ENCODE peak calls at places on chromosomes 7 and 10, in eight cellular contexts. One of them, this sample, is unnamed. For H3K36me3, the result is how much of the 10 kb centered on the place peaks cover.

GRCh38 chr10:132555648-132556575 is 18.3 kb downstream of the INPP5A start:
- DNase-seq in endothelial cell of umbilical vein: no peak
- DNase-seq in adrenal gland: no peak
- DNase-seq in vagina: no peak
- DNase-seq in GM12878: no peak
- DNase-seq in tibial nerve: no peak
- DNase-seq in suprapubic skin: peak
- DNase-seq in body of pancreas: no peak
- DNase-seq in this sample: no peak

GRCh38 chr7:70698219-70698832 is 433.6 kb upstream of the GALNT17 start:
- DNase-seq in GM12878: no peak
- DNase-seq in adrenal gland: no peak
- DNase-seq in vagina: no peak
- DNase-seq in suprapubic skin: no peak
- DNase-seq in tibial nerve: peak
- DNase-seq in body of pancreas: peak
- DNase-seq in endothelial cell of umbilical vein: peak
- DNase-seq in this sample: no peak

GRCh38 chr7:65840446-65840845 is 32.4 kb upstream of the VKORC1L1 start:
- DNase-seq in adrenal gland: no peak
- DNase-seq in body of pancreas: no peak
- DNase-seq in tibial nerve: no peak
- DNase-seq in suprapubic skin: no peak
- DNase-seq in vagina: no peak
- DNase-seq in GM12878: peak
- DNase-seq in endothelial cell of umbilical vein: no peak
- DNase-seq in this sample: no peak

GRCh38 chr7:131370523-131370968 is 42.9 kb downstream of the MKLN1 start:
- DNase-seq in GM12878: peak
- DNase-seq in vagina: no peak
- DNase-seq in suprapubic skin: no peak
- DNase-seq in adrenal gland: no peak
- DNase-seq in endothelial cell of umbilical vein: no peak
- DNase-seq in body of pancreas: no peak
- DNase-seq in tibial nerve: no peak
- DNase-seq in this sample: no peak

GRCh38 chr10:16923726-16924125 is 106.5 kb upstream of the RSU1 start:
- DNase-seq in suprapubic skin: no peak
- DNase-seq in body of pancreas: no peak
- DNase-seq in vagina: no peak
- DNase-seq in adrenal gland: no peak
- DNase-seq in endothelial cell of umbilical vein: no peak
- DNase-seq in tibial nerve: no peak
- DNase-seq in GM12878: no peak
- DNase-seq in this sample: no peak

GRCh38 chr10:12749760-12750478 is 251.6 kb downstream of the CCDC3 start:
- DNase-seq in adrenal gland: no peak
- DNase-seq in GM12878: no peak
- DNase-seq in endothelial cell of umbilical vein: no peak
- DNase-seq in vagina: no peak
- DNase-seq in tibial nerve: no peak
- DNase-seq in suprapubic skin: no peak
- DNase-seq in body of pancreas: no peak
- DNase-seq in this sample: no peak

GRCh38 chr10:95660283-95660682 is 3.8 kb upstream of the ALDH18A1 start:
- DNase-seq in endothelial cell of umbilical vein: no peak
- DNase-seq in suprapubic skin: no peak
- DNase-seq in GM12878: no peak
- DNase-seq in body of pancreas: no peak
- DNase-seq in adrenal gland: no peak
- DNase-seq in vagina: no peak
- DNase-seq in tibial nerve: no peak
- DNase-seq in this sample: no peak

GRCh38 chr7:28882896-28883470 is 75.1 kb downstream of the TRIL start:
- DNase-seq in tibial nerve: no peak
- DNase-seq in GM12878: no peak
- DNase-seq in endothelial cell of umbilical vein: no peak
- DNase-seq in adrenal gland: no peak
- DNase-seq in vagina: no peak
- DNase-seq in body of pancreas: no peak
- DNase-seq in suprapubic skin: no peak
- DNase-seq in this sample: no peak

GRCh38 chr7:55486172-55486550 is 86.1 kb downstream of the VOPP1 start:
- DNase-seq in adrenal gland: no peak
- DNase-seq in suprapubic skin: peak
- DNase-seq in endothelial cell of umbilical vein: no peak
- DNase-seq in body of pancreas: no peak
- DNase-seq in vagina: no peak
- DNase-seq in GM12878: no peak
- DNase-seq in tibial nerve: no peak
- DNase-seq in this sample: no peak

GRCh38 chr10:26087666-26088065 is 128.9 kb upstream of the GAD2 start:
- DNase-seq in body of pancreas: no peak
- DNase-seq in suprapubic skin: no peak
- DNase-seq in endothelial cell of umbilical vein: no peak
- DNase-seq in tibial nerve: no peak
- DNase-seq in vagina: no peak
- DNase-seq in adrenal gland: no peak
- DNase-seq in GM12878: no peak
- DNase-seq in this sample: no peak

GRCh38 chr7:123718773-123719480 is 29.9 kb downstream of the WASL start:
- DNase-seq in suprapubic skin: no peak
- DNase-seq in endothelial cell of umbilical vein: no peak
- DNase-seq in body of pancreas: no peak
- DNase-seq in adrenal gland: no peak
- DNase-seq in vagina: no peak
- DNase-seq in GM12878: no peak
- DNase-seq in tibial nerve: no peak
- DNase-seq in this sample: no peak

GRCh38 chr10:128854965-128855364 is 612.1 kb upstream of the MGMT start:
- DNase-seq in vagina: no peak
- DNase-seq in body of pancreas: peak
- DNase-seq in endothelial cell of umbilical vein: peak
- DNase-seq in suprapubic skin: peak
- DNase-seq in GM12878: no peak
- DNase-seq in tibial nerve: peak
- DNase-seq in adrenal gland: peak
- DNase-seq in this sample: peak

GRCh38 chr10:547591-548081 is 141.8 kb downstream of the DIP2C start:
- DNase-seq in vagina: no peak
- DNase-seq in suprapubic skin: no peak
- DNase-seq in endothelial cell of umbilical vein: no peak
- DNase-seq in GM12878: no peak
- DNase-seq in adrenal gland: no peak
- DNase-seq in tibial nerve: no peak
- DNase-seq in body of pancreas: no peak
- DNase-seq in this sample: no peak

GRCh38 chr10:132211246-132211645 is 24.5 kb downstream of the DPYSL4 start:
- DNase-seq in endothelial cell of umbilical vein: no peak
- DNase-seq in body of pancreas: no peak
- DNase-seq in suprapubic skin: no peak
- DNase-seq in adrenal gland: no peak
- DNase-seq in GM12878: no peak
- DNase-seq in vagina: no peak
- DNase-seq in tibial nerve: no peak
- DNase-seq in this sample: no peak

GRCh38 chr10:122780391-122780790 is 65.3 kb downstream of the CUZD1 start:
- DNase-seq in suprapubic skin: no peak
- DNase-seq in body of pancreas: no peak
- DNase-seq in tibial nerve: no peak
- DNase-seq in GM12878: no peak
- DNase-seq in vagina: no peak
- DNase-seq in adrenal gland: no peak
- DNase-seq in endothelial cell of umbilical vein: peak
- DNase-seq in this sample: no peak

GRCh38 chr7:14207154-14207553 is 217.7 kb upstream of the ETV1 start:
- DNase-seq in vagina: no peak
- DNase-seq in body of pancreas: no peak
- DNase-seq in adrenal gland: no peak
- DNase-seq in tibial nerve: no peak
- DNase-seq in suprapubic skin: no peak
- DNase-seq in GM12878: no peak
- DNase-seq in endothelial cell of umbilical vein: no peak
- DNase-seq in this sample: peak

GRCh38 chr10:124875596-124875995 is 66.3 kb upstream of the ZRANB1 start:
- DNase-seq in adrenal gland: no peak
- DNase-seq in endothelial cell of umbilical vein: peak
- DNase-seq in GM12878: no peak
- DNase-seq in body of pancreas: no peak
- DNase-seq in suprapubic skin: no peak
- DNase-seq in tibial nerve: no peak
- DNase-seq in vagina: no peak
- DNase-seq in this sample: no peak

GRCh38 chr10:45640941-45641340 is 31.6 kb downstream of the ZFAND4 start:
- DNase-seq in body of pancreas: no peak
- DNase-seq in endothelial cell of umbilical vein: no peak
- DNase-seq in tibial nerve: no peak
- DNase-seq in vagina: no peak
- DNase-seq in adrenal gland: no peak
- DNase-seq in suprapubic skin: no peak
- DNase-seq in GM12878: no peak
- DNase-seq in this sample: no peak

GRCh38 chr10:88089498-88089897 is 226.1 kb downstream of the PTEN start:
- DNase-seq in tibial nerve: no peak
- DNase-seq in vagina: no peak
- DNase-seq in GM12878: no peak
- DNase-seq in body of pancreas: peak
- DNase-seq in endothelial cell of umbilical vein: no peak
- DNase-seq in adrenal gland: no peak
- DNase-seq in suprapubic skin: no peak
- DNase-seq in this sample: peak

GRCh38 chr10:126042354-126042753 is 146.0 kb downstream of the FANK1 start:
- DNase-seq in adrenal gland: no peak
- DNase-seq in GM12878: no peak
- DNase-seq in endothelial cell of umbilical vein: no peak
- DNase-seq in body of pancreas: no peak
- DNase-seq in suprapubic skin: no peak
- DNase-seq in vagina: no peak
- DNase-seq in tibial nerve: no peak
- DNase-seq in this sample: no peak

GRCh38 chr10:127827354-127828140 is 65.2 kb downstream of the CLRN3 start:
- DNase-seq in adrenal gland: no peak
- DNase-seq in GM12878: no peak
- DNase-seq in vagina: no peak
- DNase-seq in suprapubic skin: no peak
- DNase-seq in body of pancreas: no peak
- DNase-seq in tibial nerve: no peak
- DNase-seq in endothelial cell of umbilical vein: no peak
- DNase-seq in this sample: no peak

GRCh38 chr7:32591938-32592337 is 96.6 kb downstream of the AVL9 start:
- DNase-seq in tibial nerve: no peak
- DNase-seq in vagina: no peak
- DNase-seq in GM12878: no peak
- DNase-seq in adrenal gland: no peak
- DNase-seq in body of pancreas: no peak
- DNase-seq in suprapubic skin: no peak
- DNase-seq in endothelial cell of umbilical vein: no peak
- DNase-seq in this sample: no peak

GRCh38 chr10:48964038-48964437 is 24.4 kb upstream of the LRRC18 start:
- DNase-seq in vagina: no peak
- DNase-seq in GM12878: no peak
- DNase-seq in body of pancreas: no peak
- DNase-seq in endothelial cell of umbilical vein: no peak
- DNase-seq in suprapubic skin: no peak
- DNase-seq in adrenal gland: no peak
- DNase-seq in tibial nerve: no peak
- DNase-seq in this sample: no peak
- H3K36me3 ChIP-seq in vagina: under half
- H3K36me3 ChIP-seq in GM12878: under half
- H3K36me3 ChIP-seq in body of pancreas: under half
- H3K36me3 ChIP-seq in endothelial cell of umbilical vein: under half
- H3K36me3 ChIP-seq in suprapubic skin: under half
- H3K36me3 ChIP-seq in adrenal gland: under half
- H3K36me3 ChIP-seq in tibial nerve: under half
- H3K36me3 ChIP-seq in this sample: under half

DNA sequence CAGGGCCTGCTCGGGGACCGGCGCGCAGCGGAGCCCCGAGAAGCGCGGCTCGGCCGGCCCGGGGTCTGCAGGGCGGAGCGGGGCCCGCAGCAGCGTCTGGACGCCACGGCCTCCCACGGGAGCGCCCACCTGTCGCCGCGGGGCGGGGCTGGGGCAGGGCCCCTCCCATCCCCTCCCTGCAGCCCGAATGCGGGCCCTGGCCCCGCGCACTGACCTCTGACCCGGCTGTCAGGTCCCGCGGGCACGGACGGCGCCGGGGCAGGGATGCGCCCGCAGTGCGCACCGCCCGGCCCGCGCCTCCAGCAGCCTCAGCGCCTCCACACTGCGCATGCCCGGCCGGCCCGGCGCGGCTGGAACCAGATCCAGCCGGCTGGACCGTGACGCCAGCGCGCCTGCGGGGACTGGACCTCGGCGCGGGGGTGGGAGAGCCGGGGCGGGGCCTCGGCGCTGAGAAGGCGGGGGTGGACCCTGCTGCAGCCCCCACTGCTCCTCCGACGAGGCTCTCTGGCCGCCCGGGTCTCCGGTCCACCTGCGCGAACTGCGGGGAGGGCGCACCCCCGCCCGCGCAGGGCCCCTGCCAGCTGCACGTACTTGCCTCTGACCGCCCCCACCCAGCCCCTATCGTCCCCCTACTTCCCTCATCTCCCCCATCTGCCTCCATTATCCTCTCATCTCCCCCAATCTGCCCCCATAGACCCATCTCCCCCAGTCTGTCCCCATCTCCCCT is 16.1 kb upstream of the GPR146 start:
- DNase-seq in tibial nerve: peak
- DNase-seq in suprapubic skin: peak
- DNase-seq in GM12878: no peak
- DNase-seq in adrenal gland: peak
- DNase-seq in vagina: no peak
- DNase-seq in body of pancreas: peak
- DNase-seq in endothelial cell of umbilical vein: peak
- DNase-seq in this sample: peak
- TF ChIP-seq POLR2A in tibial nerve: peak
- TF ChIP-seq POLR2A in suprapubic skin: no peak
- TF ChIP-seq POLR2A in GM12878: peak
- TF ChIP-seq POLR2A in adrenal gland: no peak
- TF ChIP-seq POLR2A in vagina: peak
- TF ChIP-seq POLR2A in body of pancreas: peak
- TF ChIP-seq POLR2A in endothelial cell of umbilical vein: peak
- TF ChIP-seq POLR2A in this sample: no peak

DNA sequence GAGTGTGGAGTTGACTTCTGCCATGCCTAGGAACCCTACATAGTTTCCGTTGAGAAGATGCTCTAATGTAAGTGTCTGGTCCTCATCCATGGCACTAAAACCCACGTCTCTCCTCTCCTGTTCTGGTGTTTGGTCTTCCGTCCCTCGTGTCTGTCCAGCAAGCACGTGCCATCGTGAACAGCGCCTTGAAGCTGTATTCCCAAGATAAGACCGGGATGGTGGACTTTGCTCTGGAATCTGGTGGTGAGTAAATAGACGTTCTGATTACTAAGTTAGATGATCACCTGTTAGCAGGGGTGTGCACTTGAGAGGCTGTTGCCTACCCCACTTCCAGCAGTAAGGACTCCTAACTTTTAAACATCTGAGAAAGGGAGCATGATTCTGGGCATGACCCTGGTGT is 15.1 kb upstream of the GET4 start:
- DNase-seq in endothelial cell of umbilical vein: no peak
- DNase-seq in body of pancreas: no peak
- DNase-seq in suprapubic skin: no peak
- DNase-seq in GM12878: no peak
- DNase-seq in vagina: no peak
- DNase-seq in adrenal gland: no peak
- DNase-seq in tibial nerve: no peak
- DNase-seq in this sample: no peak
- H3K36me3 ChIP-seq in endothelial cell of umbilical vein: under half
- H3K36me3 ChIP-seq in body of pancreas: under half
- H3K36me3 ChIP-seq in suprapubic skin: half or more
- H3K36me3 ChIP-seq in GM12878: under half
- H3K36me3 ChIP-seq in vagina: under half
- H3K36me3 ChIP-seq in adrenal gland: under half
- H3K36me3 ChIP-seq in tibial nerve: half or more
- H3K36me3 ChIP-seq in this sample: under half

GRCh38 chr7:12777257-12777656 is 89.8 kb downstream of the ARL4A start:
- DNase-seq in GM12878: no peak
- DNase-seq in suprapubic skin: no peak
- DNase-seq in body of pancreas: no peak
- DNase-seq in tibial nerve: no peak
- DNase-seq in vagina: no peak
- DNase-seq in adrenal gland: no peak
- DNase-seq in endothelial cell of umbilical vein: no peak
- DNase-seq in this sample: no peak
- TF ChIP-seq POLR2A in GM12878: no peak
- TF ChIP-seq POLR2A in suprapubic skin: no peak
- TF ChIP-seq POLR2A in body of pancreas: no peak
- TF ChIP-seq POLR2A in tibial nerve: no peak
- TF ChIP-seq POLR2A in vagina: no peak
- TF ChIP-seq POLR2A in adrenal gland: no peak
- TF ChIP-seq POLR2A in endothelial cell of umbilical vein: no peak
- TF ChIP-seq POLR2A in this sample: no peak